ENCODE peak calls at places on chromosomes 6 and 20, in seven cellular contexts. S is activated T-cell treated with anti-CD3 and anti-CD28 coated beads, Interleukin-2, amount 50 U/mL, for 48 hours; Z is psoas muscle; G is CD8-positive, alpha-beta memory T cell; K is ascending aorta; M is fibroblast of mammary gland; Y is adrenal gland. U is an unnamed sample.

GRCh38 chr6:169783971-169784930 is 32.8 kb downstream of the ERMARD start:
- DNase-seq in S (no peak), Z (no peak), G (no peak), K (peak; percentile 53), M (no peak), Y (peak; percentile 13), U (no peak)

GRCh38 chr6:96381246-96381645 is 140.4 kb upstream of the UFL1 start:
- DNase-seq in S (no peak), Z (no peak), G (no peak), K (no peak), M (no peak), Y (no peak), U (no peak)

GRCh38 chr6:5325173-5325572 is 63.9 kb downstream of the FARS2 start:
- DNase-seq in S (no peak), Z (no peak), G (no peak), K (no peak), M (no peak), Y (no peak), U (no peak)

GRCh38 chr6:111870054-111870750 is 3.0 kb downstream of the FYN start:
- DNase-seq in S (no peak), Z (no peak), G (no peak), K (no peak), M (no peak), Y (no peak), U (no peak)

GRCh38 chr6:52009736-52010135 is 77.7 kb downstream of the PKHD1 start:
- DNase-seq in S (no peak), Z (no peak), G (no peak), K (no peak), M (no peak), Y (no peak), U (no peak)

GRCh38 chr20:63147532-63147931 is 68.4 kb downstream of the YTHDF1 start:
- DNase-seq in S (no peak), Z (no peak), G (no peak), K (no peak), M (no peak), Y (no peak), U (no peak)

GRCh38 chr20:1209447-1210387 is 6.5 kb downstream of the C20orf202 start:
- DNase-seq in S (no peak), Z (no peak), G (no peak), K (no peak), M (peak; percentile 17), Y (no peak), U (no peak)

GRCh38 chr20:9241721-9242427 is 173.0 kb downstream of the PLCB4 start:
- DNase-seq in S (no peak), Z (no peak), G (no peak), K (no peak), M (peak; percentile 77), Y (no peak), U (no peak)

GRCh38 chr20:528923-529594 is 14.5 kb downstream of the CSNK2A1 start:
- DNase-seq in S (no peak), Z (no peak), G (no peak), K (no peak), M (peak; percentile 94), Y (no peak), U (no peak)

GRCh38 chr20:18879262-18879661 is 65.7 kb downstream of the SCP2D1 start:
- DNase-seq in S (no peak), Z (no peak), G (no peak), K (no peak), M (no peak), Y (no peak), U (no peak)

GRCh38 chr20:54194724-54195438 is 13.0 kb upstream of the PFDN4 start:
- DNase-seq in S (no peak), Z (no peak), G (no peak), K (no peak), M (peak; percentile 52), Y (peak; percentile 28), U (no peak)

U was measured in GOT3.